ENCODE peak calls at places on chromosome 22, in ten cellular contexts. C is MM.1S; A is fibroblast of the conjunctiva; N is NCI-H774; F is AG09319; I is stimulated activated naive CD8-positive, alpha-beta T cell treated with anti-CD3 and anti-CD28 coated beads, Interleukin-15, Interleukin-2, amounts not matched to agents 100 U/mL and 50 U/mL, for 24 hours; K is EH; V is CD4-positive, alpha-beta memory T cell; H is IMR-90; O is HTR-8/SVneo. D is an unnamed sample.
A peak's percentile ranks its signal among the peaks of the same experiment; 100 is the strongest.

GRCh38 chr22:46102752-46103151 is 47.6 kb upstream of the PPARA start:
- DNase-seq in I (no peak), F (no peak), O (no peak), A (no peak), C (no peak), N (no peak), V (no peak), H (no peak), K (no peak), D (no peak)

GRCh38 chr22:39463931-39464390 is 7.1 kb downstream of the MGAT3 start:
- DNase-seq in N (no peak), H (no peak), V (no peak), A (no peak), K (peak; percentile 35), O (no peak), C (no peak), I (no peak), F (no peak), D (peak; percentile 41)

GRCh38 chr22:36977401-36977861 is 41.8 kb downstream of the TST start:
- DNase-seq in V (peak; percentile 71), O (no peak), C (peak; percentile 72), A (no peak), F (no peak), I (peak; percentile 90), N (peak; percentile 1), K (peak; percentile 48), H (peak; percentile 9), D (peak; percentile 25)

GRCh38 chr22:22802346-22802970 is 85.2 kb upstream of the IGLL5 start:
- DNase-seq in A (no peak), F (no peak), I (peak; percentile 42), N (no peak), H (no peak), O (no peak), C (peak; percentile 51), V (no peak), K (no peak), D (no peak)

GRCh38 chr22:37334859-37335818 is 52.8 kb downstream of the CYTH4 start:
- DNase-seq in I (no peak), F (no peak), C (no peak), K (no peak), H (no peak), O (no peak), V (no peak), A (no peak), N (no peak), D (no peak)

GRCh38 chr22:39396156-39396796 is 3.3 kb upstream of the TAB1 start:
- DNase-seq in F (no peak), C (no peak), I (no peak), N (no peak), H (peak; percentile 22), O (no peak), A (no peak), K (peak; percentile 25), V (no peak), D (no peak)

GRCh38 chr22:47739216-47739615 is 976.8 kb downstream of the TBC1D22A start:
- DNase-seq in O (no peak), F (no peak), A (no peak), H (no peak), V (no peak), K (no peak), C (no peak), I (no peak), N (no peak), D (no peak)

GRCh38 chr22:28440517-28441366 is 238.9 kb downstream of the TTC28 start:
- DNase-seq in O (no peak), A (peak; percentile 70), I (no peak), H (peak; percentile 80), C (no peak), K (peak; percentile 42), F (no peak), N (no peak), V (no peak), D (peak; percentile 74)

GRCh38 chr22:19038728-19039447 is 83.3 kb downstream of the DGCR2 start:
- DNase-seq in A (no peak), I (no peak), C (no peak), O (no peak), H (no peak), K (no peak), N (no peak), V (no peak), F (no peak), D (no peak)

GRCh38 chr22:36002861-36003260 is 25.8 kb downstream of the RBFOX2 start:
- DNase-seq in A (no peak), K (no peak), F (no peak), O (no peak), H (no peak), I (no peak), C (no peak), N (no peak), V (no peak), D (no peak)

GRCh38 chr22:22666307-22667091 is 22.1 kb downstream of the GGTLC2 start:
- DNase-seq in I (peak; percentile 27), H (peak; percentile 46), N (no peak), K (peak; percentile 52), A (no peak), C (peak; percentile 87), F (peak; percentile 8), O (no peak), V (no peak), D (peak; percentile 9)

GRCh38 chr22:17192186-17192585 is 27.0 kb downstream of the ADA2 start:
- DNase-seq in N (peak; percentile 24), A (no peak), V (no peak), O (no peak), K (no peak), C (no peak), I (no peak), F (no peak), H (no peak), D (no peak)

GRCh38 chr22:47194476-47195155 is 432.2 kb downstream of the TBC1D22A start:
- DNase-seq in H (no peak), F (no peak), O (no peak), C (no peak), I (no peak), K (no peak), A (no peak), V (no peak), N (no peak), D (no peak)

GRCh38 chr22:45192701-45193187 is 29.0 kb downstream of the NUP50 start:
- DNase-seq in V (no peak), K (no peak), O (no peak), A (no peak), N (no peak), C (no peak), I (no peak), H (no peak), F (no peak), D (no peak)

GRCh38 chr22:36365020-36365411 is 22.8 kb downstream of the MYH9 start:
- DNase-seq in O (peak; percentile 79), F (no peak), C (no peak), I (peak; percentile 90), K (peak; percentile 96), V (peak; percentile 86), N (no peak), H (peak; percentile 99), A (peak; percentile 65), D (peak; percentile 87)

GRCh38 chr22:19178065-19178658 is 374 bp downstream of the SLC25A1 start:
- DNase-seq in K (peak; percentile 51), F (no peak), V (peak; percentile 57), N (peak; percentile 52), I (peak; percentile 63), A (no peak), O (no peak), H (peak; percentile 11), C (peak; percentile 49), D (no peak)

GRCh38 chr22:37609240-37610152 is 862 bp downstream of the GGA1 start:
- DNase-seq in C (no peak), K (peak; percentile 29), V (no peak), H (no peak), O (no peak), N (no peak), A (no peak), F (no peak), I (peak; percentile 30), D (no peak)

GRCh38 chr22:41539146-41540005 is 4.9 kb downstream of the POLR3H start:
- DNase-seq in O (no peak), A (no peak), H (no peak), F (no peak), I (no peak), K (peak; percentile 57), V (no peak), C (no peak), N (no peak), D (peak; percentile 65)